ENCODE peak calls at places on chromosomes 12 and 14, in seven cellular contexts. W is A673, H is cardiac muscle cell, S is ascending aorta, Q is tibial nerve, I is upper lobe of left lung, M is cardiac fibroblast. T is an unnamed sample.

GRCh38 chr12:19741132-19741489 is 301.8 kb downstream of the AEBP2 start:
- DNase-seq in H (peak), I (no peak), M (peak), W (no peak), S (no peak), Q (no peak), T (no peak)

GRCh38 chr14:61406198-61406597 is 84.8 kb downstream of the PRKCH start:
- DNase-seq in H (peak), Q (no peak), I (no peak), W (peak), M (peak), S (no peak), T (no peak)

GRCh38 chr12:119695034-119695433 is 27.1 kb downstream of the PRKAB1 start:
- DNase-seq in H (peak), I (no peak), M (peak), Q (no peak), W (peak), S (no peak), T (peak)

GRCh38 chr14:101442451-101442850 is 118.8 kb upstream of the DIO3 start:
- DNase-seq in H (no peak), Q (no peak), M (no peak), S (no peak), W (no peak), I (no peak), T (peak)

GRCh38 chr12:114696443-114697245 is 12.7 kb upstream of the TBX3 start:
- DNase-seq in M (no peak), S (no peak), H (no peak), Q (no peak), I (no peak), W (no peak), T (peak)

GRCh38 chr14:70888681-70889175 is 18.5 kb upstream of the PCNX1 start:
- DNase-seq in W (peak), M (peak), H (no peak), I (no peak), Q (no peak), S (no peak), T (no peak)

GRCh38 chr14:81766597-81766996 is 232.9 kb upstream of the SEL1L start:
- DNase-seq in S (no peak), I (no peak), M (no peak), Q (no peak), H (no peak), W (no peak), T (no peak)

GRCh38 chr14:32329146-32329545 is at the start of gene AKAP6:
- DNase-seq in Q (no peak), H (no peak), W (no peak), M (no peak), S (no peak), I (no peak), T (no peak)

GRCh38 chr12:120678572-120678971 is 8.4 kb upstream of the MLEC start:
- DNase-seq in S (no peak), W (no peak), M (no peak), Q (no peak), H (no peak), I (no peak), T (no peak)

GRCh38 chr12:120766569-120766965 is 40.9 kb downstream of the ACADS start:
- DNase-seq in S (no peak), M (no peak), H (no peak), I (no peak), Q (no peak), W (no peak), T (peak)

GRCh38 chr12:6858796-6859195 is 6.8 kb downstream of the USP5 start:
- DNase-seq in Q (no peak), H (no peak), M (no peak), I (no peak), S (no peak), W (no peak), T (no peak)

GRCh38 chr14:74506408-74506807 is 12.8 kb downstream of the ISCA2 start:
- DNase-seq in H (no peak), W (no peak), I (no peak), S (no peak), Q (no peak), M (no peak), T (no peak)

GRCh38 chr12:50536831-50537537 is 32.2 kb downstream of the DIP2B start:
- DNase-seq in M (no peak), H (no peak), W (no peak), I (no peak), S (no peak), Q (no peak), T (peak)

GRCh38 chr12:27899151-27899661 is 73.3 kb downstream of the PTHLH start:
- DNase-seq in S (no peak), I (no peak), Q (no peak), M (peak), W (no peak), H (peak), T (no peak)

GRCh38 chr12:29611906-29612305 is 114.4 kb upstream of the OVCH1 start:
- DNase-seq in Q (no peak), W (peak), M (peak), S (peak), H (peak), I (no peak), T (no peak)

DNA sequence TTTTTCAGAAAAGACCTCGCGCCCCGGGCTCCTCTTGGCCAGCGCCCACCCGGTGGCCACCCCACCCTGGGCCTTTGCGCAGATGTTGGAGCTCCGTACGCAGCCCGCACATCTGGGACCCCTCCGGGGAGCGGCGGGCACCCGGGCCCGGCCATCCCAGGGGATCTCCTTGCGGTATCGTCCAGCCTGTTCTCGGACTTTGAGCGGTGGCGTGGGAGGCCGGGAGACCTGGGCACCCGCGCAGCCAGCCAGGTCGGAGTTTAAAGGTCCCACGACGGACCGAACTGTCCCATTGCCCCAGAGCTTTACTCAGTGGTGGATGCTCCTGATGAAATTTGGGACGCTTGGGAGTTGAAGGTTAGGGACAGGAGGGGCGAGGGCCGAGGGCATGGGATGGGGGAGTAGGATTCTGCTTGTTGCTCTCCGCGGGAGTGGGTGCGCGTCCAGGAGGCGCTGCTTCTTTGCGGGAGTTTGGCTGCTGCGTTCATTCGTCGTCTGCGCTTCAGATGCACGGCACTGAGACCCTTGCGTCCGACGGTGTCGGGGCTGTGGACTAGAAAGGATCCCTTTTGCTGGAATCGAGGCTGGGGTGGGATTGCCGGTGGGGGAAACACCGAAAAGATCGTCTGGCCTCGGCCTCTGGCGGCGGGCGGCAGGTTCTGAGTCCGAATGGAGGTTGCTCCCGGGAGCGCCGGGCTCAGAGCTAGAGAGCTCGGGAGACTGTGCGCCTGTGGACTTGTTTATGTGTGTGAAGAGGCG is 1.4 kb downstream of the NTF3 start:
- DNase-seq in S (no peak), W (no peak), M (no peak), Q (no peak), I (no peak), H (peak), T (peak)
- H3K4me3 ChIP-seq in S (peak), W (no peak), M (no peak), Q (peak), I (peak), H (peak), T (peak)

GRCh38 chr12:43290836-43291235 is 261.2 kb downstream of the ADAMTS20 start:
- DNase-seq in S (no peak), Q (no peak), W (no peak), I (no peak), H (no peak), M (no peak), T (no peak)

GRCh38 chr12:43288666-43289065 is 263.3 kb downstream of the ADAMTS20 start:
- DNase-seq in Q (no peak), S (no peak), I (no peak), M (no peak), W (no peak), H (no peak), T (no peak)

GRCh38 chr12:43289412-43289811 is 262.6 kb downstream of the ADAMTS20 start:
- DNase-seq in Q (no peak), I (no peak), H (no peak), W (no peak), S (no peak), M (peak), T (no peak)

GRCh38 chr12:43285248-43285647 is 266.8 kb downstream of the ADAMTS20 start:
- DNase-seq in W (no peak), S (no peak), M (peak), H (no peak), Q (peak), I (no peak), T (no peak)

DNA sequence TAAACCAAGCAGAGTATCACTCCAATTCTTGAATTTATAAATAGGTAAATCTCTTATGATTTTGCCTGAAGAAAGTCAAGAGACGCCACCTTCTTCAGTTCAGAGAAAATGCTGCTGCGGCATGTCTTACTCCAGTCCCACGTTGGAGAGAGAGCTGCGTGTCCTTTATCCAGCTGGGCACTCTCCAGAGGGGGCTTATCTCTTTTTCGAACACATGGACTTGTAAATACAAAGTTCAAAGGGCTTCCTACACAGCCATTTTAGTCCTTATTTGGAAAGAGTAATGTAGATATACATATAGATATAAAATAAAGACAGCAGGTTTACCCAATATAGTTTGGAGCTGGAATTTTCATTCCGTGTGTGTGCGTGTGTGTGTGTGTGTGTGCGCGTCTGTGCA is 264.0 kb downstream of the ADAMTS20 start:
- DNase-seq in W (no peak), I (no peak), M (no peak), Q (no peak), S (no peak), H (peak), T (no peak)
- H3K4me3 ChIP-seq in W (no peak), I (no peak), M (no peak), Q (no peak), S (no peak), H (no peak), T (no peak)

GRCh38 chr12:131737485-131737827 is 26.6 kb downstream of the SFSWAP start:
- DNase-seq in Q (no peak), S (no peak), I (no peak), H (no peak), M (no peak), W (no peak), T (no peak)
- H3K4me3 ChIP-seq in Q (no peak), S (no peak), I (no peak), H (no peak), M (no peak), W (no peak), T (no peak)

GRCh38 chr12:93441111-93441616 is 583 bp downstream of the UBE2N start:
- DNase-seq in I (peak), H (peak), M (peak), Q (peak), S (peak), W (peak), T (no peak)
- H3K4me3 ChIP-seq in I (peak), H (peak), M (peak), Q (peak), S (peak), W (peak), T (peak)

GRCh38 chr12:68403711-68404110 is 71.5 kb upstream of the MDM1 start:
- DNase-seq in I (no peak), W (no peak), M (peak), Q (no peak), S (no peak), H (no peak), T (no peak)

GRCh38 chr12:68402422-68402821 is 70.3 kb upstream of the MDM1 start:
- DNase-seq in H (no peak), M (no peak), Q (no peak), W (no peak), I (no peak), S (no peak), T (no peak)

GRCh38 chr12:68403296-68403695 is 71.1 kb upstream of the MDM1 start:
- DNase-seq in M (no peak), S (no peak), H (no peak), W (no peak), I (no peak), Q (no peak), T (no peak)

GRCh38 chr12:68406134-68406576 is 74.0 kb upstream of the MDM1 start:
- DNase-seq in H (no peak), M (peak), S (peak), W (peak), I (peak), Q (peak), T (peak)

DNA sequence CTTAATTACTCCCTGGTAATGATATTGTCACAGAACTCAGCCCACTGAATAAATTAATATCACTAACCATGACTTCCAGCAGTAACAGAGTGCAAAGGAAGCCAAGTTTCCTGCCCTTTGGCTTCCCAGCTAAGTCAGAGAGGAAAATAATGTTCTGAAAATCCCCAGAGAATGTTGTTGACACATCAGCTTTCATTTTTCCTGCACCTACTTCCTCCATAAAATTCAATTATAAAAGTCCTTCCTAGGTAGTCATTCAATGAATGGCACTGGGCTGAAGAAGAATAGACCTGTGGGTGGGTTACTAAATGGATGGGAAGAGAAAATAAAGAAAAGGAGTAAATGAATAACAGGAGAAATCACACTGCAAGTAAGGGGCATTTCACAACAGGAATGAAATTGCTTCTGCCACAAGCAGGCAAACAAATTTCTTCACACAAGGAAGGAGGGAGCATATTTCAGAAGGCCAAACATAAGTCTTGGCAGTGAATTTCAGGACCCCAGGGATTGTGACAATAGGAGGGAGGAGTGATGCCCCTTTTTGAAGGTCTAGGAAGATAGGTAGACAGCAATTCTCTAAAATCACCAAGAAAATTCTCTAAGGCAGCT is 73.2 kb upstream of the MDM1 start:
- DNase-seq in I (no peak), H (no peak), M (peak), S (no peak), W (peak), Q (peak), T (no peak)
- H3K4me3 ChIP-seq in I (no peak), H (no peak), M (no peak), S (no peak), W (no peak), Q (no peak), T (no peak)